ENCODE peak calls at places on chromosomes 13 and 19, in six cellular contexts. W, L, C, Q, K and N are unnamed samples.

GRCh38 chr19:50008532-50008931 is 16.6 kb downstream of the VRK3 start:
- DNase-seq in W (no peak), L (no peak), C (no peak), Q (no peak), K (no peak), N (no peak)

GRCh38 chr19:2294377-2295335 is 12.7 kb upstream of the PEAK3 start:
- DNase-seq in W (peak; percentile 34), L (no peak), C (peak; percentile 5), Q (peak; percentile 59), K (peak; percentile 85), N (peak; percentile 70)

GRCh38 chr13:43986395-43986794 is 106.7 kb downstream of the LACC1 start:
- DNase-seq in W (no peak), L (no peak), C (no peak), Q (peak; percentile 8), K (no peak), N (no peak)

GRCh38 chr19:46861691-46862503 is 1.1 kb downstream of the ARHGAP35 start:
- DNase-seq in W (no peak), L (peak; percentile 32), C (no peak), Q (peak; percentile 41), K (peak; percentile 39), N (no peak)

GRCh38 chr19:38399537-38399936 is 3.4 kb upstream of the FAM98C start:
- DNase-seq in W (no peak), L (no peak), C (no peak), Q (no peak), K (no peak), N (no peak)

GRCh38 chr19:8358948-8359347 is 5.0 kb upstream of the ANGPTL4 start:
- DNase-seq in W (no peak), L (no peak), C (no peak), Q (no peak), K (no peak), N (no peak)

GRCh38 chr19:362154-362553 is 17.6 kb upstream of the MIER2 start:
- DNase-seq in W (no peak), L (no peak), C (no peak), Q (no peak), K (no peak), N (no peak)

GRCh38 chr19:46495789-46496099 is at the start of gene PNMA8B:
- DNase-seq in W (peak; percentile 66), L (peak; percentile 65), C (peak; percentile 51), Q (peak; percentile 92), K (peak; percentile 35), N (peak; percentile 96)

GRCh38 chr13:93080587-93080986 is 146.0 kb upstream of the GPC6 start:
- DNase-seq in W (no peak), L (peak; percentile 51), C (no peak), Q (no peak), K (peak; percentile 67), N (no peak)

GRCh38 chr13:110841846-110842245 is 73.0 kb downstream of the ANKRD10 start:
- DNase-seq in W (no peak), L (no peak), C (no peak), Q (no peak), K (no peak), N (no peak)

GRCh38 chr13:61294467-61295186 is 121.0 kb downstream of the PCDH20 start:
- DNase-seq in W (no peak), L (no peak), C (no peak), Q (peak; percentile 15), K (no peak), N (no peak)

GRCh38 chr13:39603424-39603947 is 493 bp upstream of the LHFPL6 start:
- DNase-seq in W (peak; percentile 14), L (peak; percentile 34), C (no peak), Q (peak; percentile 58), K (peak; percentile 35), N (peak; percentile 42)

GRCh38 chr13:105678072-105678471 is 857.4 kb downstream of the EFNB2 start:
- DNase-seq in W (no peak), L (no peak), C (no peak), Q (no peak), K (no peak), N (no peak)

GRCh38 chr19:1610579-1610978 is 5.3 kb upstream of the UQCR11 start:
- DNase-seq in W (no peak), L (no peak), C (no peak), Q (no peak), K (no peak), N (no peak)

GRCh38 chr19:39679791-39680168 is 24.1 kb downstream of the LGALS16 start:
- DNase-seq in W (no peak), L (no peak), C (no peak), Q (no peak), K (no peak), N (no peak)

GRCh38 chr13:33639640-33640080 is 178.3 kb upstream of the RFC3 start:
- DNase-seq in W (no peak), L (no peak), C (no peak), Q (no peak), K (no peak), N (no peak)

GRCh38 chr19:33350538-33351309 is 22.8 kb upstream of the CEBPG start:
- DNase-seq in W (no peak), L (peak; percentile 46), C (no peak), Q (no peak), K (peak; percentile 82), N (no peak)

GRCh38 chr19:18763674-18764590 is 27.2 kb downstream of the COMP start:
- DNase-seq in W (no peak), L (peak; percentile 65), C (peak; percentile 71), Q (no peak), K (peak; percentile 22), N (no peak)

GRCh38 chr13:76696370-76696769 is 189.8 kb downstream of the KCTD12 start:
- DNase-seq in W (no peak), L (peak; percentile 38), C (no peak), Q (no peak), K (peak; percentile 64), N (no peak)

GRCh38 chr13:59680429-59681024 is 483.2 kb downstream of the DIAPH3 start:
- DNase-seq in W (no peak), L (peak; percentile 24), C (peak; percentile 7), Q (no peak), K (peak; percentile 58), N (no peak)

GRCh38 chr13:113930711-113931637 is 42.9 kb downstream of the C13orf46 start:
- DNase-seq in W (no peak), L (no peak), C (no peak), Q (no peak), K (no peak), N (no peak)

GRCh38 chr19:7848779-7849457 is 18.9 kb downstream of the EVI5L start:
- DNase-seq in W (no peak), L (no peak), C (no peak), Q (no peak), K (no peak), N (no peak)

GRCh38 chr13:50244355-50244912 is 229.2 kb downstream of the KCNRG start:
- DNase-seq in W (no peak), L (no peak), C (no peak), Q (no peak), K (no peak), N (no peak)

GRCh38 chr13:30466841-30467252 is 1.1 kb upstream of the HMGB1 start:
- DNase-seq in W (no peak), L (no peak), C (no peak), Q (no peak), K (no peak), N (no peak)

GRCh38 chr13:114101831-114102520 is 30.4 kb downstream of the RASA3 start:
- DNase-seq in W (no peak), L (no peak), C (no peak), Q (no peak), K (no peak), N (no peak)

GRCh38 chr19:54707932-54708331 is 16.3 kb upstream of the KIR3DL3 start:
- DNase-seq in W (no peak), L (no peak), C (no peak), Q (no peak), K (no peak), N (no peak)

GRCh38 chr13:112447306-112447705 is 71.2 kb downstream of the SPACA7 start:
- DNase-seq in W (no peak), L (no peak), C (no peak), Q (no peak), K (no peak), N (no peak)

GRCh38 chr13:99176309-99177276 is 24.1 kb upstream of the UBAC2 start:
- DNase-seq in W (peak; percentile 22), L (peak; percentile 47), C (peak; percentile 57), Q (peak; percentile 68), K (peak; percentile 58), N (peak; percentile 61)

GRCh38 chr13:45078003-45078402 is 42.3 kb upstream of the GTF2F2 start:
- DNase-seq in W (no peak), L (no peak), C (no peak), Q (no peak), K (no peak), N (no peak)

GRCh38 chr19:51131780-51132680 is 7.3 kb downstream of the SIGLEC9 start:
- DNase-seq in W (no peak), L (peak; percentile 68), C (no peak), Q (peak; percentile 82), K (peak; percentile 83), N (peak; percentile 74)

GRCh38 chr13:57627663-57628062 is 3.9 kb upstream of the PCDH17 start:
- DNase-seq in W (no peak), L (peak; percentile 25), C (peak; percentile 58), Q (peak; percentile 50), K (peak; percentile 32), N (no peak)

GRCh38 chr19:46147791-46148288 is at the start of gene IGFL2:
- DNase-seq in W (no peak), L (peak; percentile 28), C (no peak), Q (no peak), K (peak; percentile 39), N (no peak)

GRCh38 chr19:34549833-34550232 is 68.3 kb downstream of the WTIP start:
- DNase-seq in W (no peak), L (no peak), C (no peak), Q (no peak), K (no peak), N (no peak)

GRCh38 chr19:44782729-44783128 is 5.0 kb downstream of the CBLC start:
- DNase-seq in W (no peak), L (no peak), C (no peak), Q (peak; percentile 6), K (no peak), N (no peak)